ENCODE peak calls at places on chromosomes 7 and 10, in nine cellular contexts. C is BJ; L is fibroblast of lung; O is cardiac muscle cell; A is heart left ventricle; I is CD8-positive, alpha-beta T cell; M is transverse colon; S is colonic mucosa; Z is AG04450. F is an unnamed sample.

GRCh38 chr7:155104913-155105312 is 34.8 kb downstream of the HTR5A start:
- DNase-seq in C (no peak), L (no peak), O (no peak), A (no peak), I (no peak), M (peak), S (peak), Z (no peak), F (no peak)

GRCh38 chr7:14207154-14207553 is 217.7 kb upstream of the ETV1 start:
- DNase-seq in C (no peak), L (peak), O (peak), A (peak), I (no peak), M (no peak), S (no peak), Z (no peak), F (peak)

GRCh38 chr10:68348265-68348741 is 15.6 kb upstream of the PBLD start:
- DNase-seq in C (no peak), L (peak), O (peak), A (no peak), I (peak), M (peak), S (peak), Z (no peak), F (peak)

GRCh38 chr7:41881313-41882130 is 178.6 kb upstream of the INHBA start:
- DNase-seq in C (no peak), L (peak), O (peak), A (peak), I (peak), M (peak), S (peak), Z (no peak), F (peak)

GRCh38 chr7:111789880-111790279 is 227.6 kb upstream of the IMMP2L start:
- DNase-seq in C (no peak), L (peak), O (no peak), A (no peak), I (no peak), M (no peak), S (no peak), Z (no peak), F (peak)

GRCh38 chr7:43108255-43109011 is 4.0 kb upstream of the HECW1 start:
- DNase-seq in C (no peak), L (peak), O (peak), A (no peak), I (no peak), M (peak), S (peak), Z (no peak), F (peak)

GRCh38 chr10:3068968-3069737 is 1.8 kb downstream of the PFKP start:
- DNase-seq in C (no peak), L (peak), O (peak), A (no peak), I (no peak), M (peak), S (peak), Z (no peak), F (peak)

GRCh38 chr7:41999736-42000283 is 237.2 kb downstream of the GLI3 start:
- DNase-seq in C (no peak), L (no peak), O (no peak), A (no peak), I (no peak), M (no peak), S (no peak), Z (no peak), F (no peak)

GRCh38 chr7:102122026-102122425 is 164.6 kb upstream of the SH2B2 start:
- DNase-seq in C (peak), L (peak), O (peak), A (no peak), I (no peak), M (no peak), S (no peak), Z (no peak), F (peak)

GRCh38 chr7:143384148-143384547 is 3.0 kb downstream of the ZYX start:
- DNase-seq in C (no peak), L (peak), O (peak), A (no peak), I (no peak), M (no peak), S (no peak), Z (no peak), F (peak)

GRCh38 chr10:91598211-91598981 is 34.5 kb downstream of the PPP1R3C start:
- DNase-seq in C (peak), L (peak), O (peak), A (no peak), I (no peak), M (no peak), S (peak), Z (no peak), F (peak)

GRCh38 chr10:12709516-12709915 is 292.0 kb downstream of the CCDC3 start:
- DNase-seq in C (peak), L (peak), O (peak), A (no peak), I (no peak), M (no peak), S (no peak), Z (no peak), F (peak)

GRCh38 chr10:126880926-126881325 is 24.3 kb upstream of the DOCK1 start:
- DNase-seq in C (no peak), L (peak), O (no peak), A (no peak), I (no peak), M (no peak), S (no peak), Z (no peak), F (no peak)

GRCh38 chr10:79162861-79163662 is 94.3 kb downstream of the ZMIZ1 start:
- DNase-seq in C (no peak), L (peak), O (no peak), A (no peak), I (no peak), M (no peak), S (no peak), Z (no peak), F (no peak)

GRCh38 chr10:90913774-90914420 is 7.0 kb downstream of the ANKRD1 start:
- DNase-seq in C (no peak), L (no peak), O (no peak), A (no peak), I (no peak), M (no peak), S (no peak), Z (no peak), F (no peak)

GRCh38 chr10:92592761-92593552 is at the start of gene KIF11:
- DNase-seq in C (peak), L (peak), O (peak), A (peak), I (peak), M (peak), S (peak), Z (peak), F (peak)

GRCh38 chr10:118956253-118957140 is 73.0 kb upstream of the NANOS1 start:
- DNase-seq in C (no peak), L (no peak), O (no peak), A (no peak), I (no peak), M (no peak), S (no peak), Z (no peak), F (no peak)

GRCh38 chr10:2839081-2839725 is 228.1 kb upstream of the PFKP start:
- DNase-seq in C (no peak), L (no peak), O (peak), A (no peak), I (no peak), M (peak), S (peak), Z (no peak), F (peak)

GRCh38 chr7:45697576-45698136 is 123.5 kb downstream of the ADCY1 start:
- DNase-seq in C (no peak), L (peak), O (no peak), A (peak), I (no peak), M (no peak), S (peak), Z (no peak), F (peak)

GRCh38 chr7:15747187-15748111 is 61.0 kb upstream of the MEOX2 start:
- DNase-seq in C (no peak), L (peak), O (peak), A (no peak), I (no peak), M (no peak), S (no peak), Z (no peak), F (peak)

GRCh38 chr10:21203473-21204107 is 306.5 kb upstream of the NEBL start:
- DNase-seq in C (no peak), L (no peak), O (peak), A (no peak), I (no peak), M (no peak), S (no peak), Z (no peak), F (no peak)

GRCh38 chr10:90718185-90718584 is 139.7 kb downstream of the HTR7 start:
- DNase-seq in C (no peak), L (peak), O (peak), A (no peak), I (no peak), M (no peak), S (no peak), Z (no peak), F (peak)

GRCh38 chr7:116711790-116712189 is 39.8 kb downstream of the MET start:
- DNase-seq in C (no peak), L (no peak), O (no peak), A (no peak), I (no peak), M (no peak), S (no peak), Z (no peak), F (no peak)

GRCh38 chr7:116717137-116717536 is 45.1 kb downstream of the MET start:
- DNase-seq in C (no peak), L (no peak), O (no peak), A (no peak), I (no peak), M (no peak), S (no peak), Z (no peak), F (no peak)

GRCh38 chr7:116713918-116714317 is 41.9 kb downstream of the MET start:
- DNase-seq in C (peak), L (peak), O (no peak), A (no peak), I (no peak), M (no peak), S (no peak), Z (peak), F (no peak)

GRCh38 chr7:116713500-116713899 is 41.5 kb downstream of the MET start:
- DNase-seq in C (no peak), L (no peak), O (no peak), A (no peak), I (no peak), M (no peak), S (no peak), Z (no peak), F (no peak)

DNA sequence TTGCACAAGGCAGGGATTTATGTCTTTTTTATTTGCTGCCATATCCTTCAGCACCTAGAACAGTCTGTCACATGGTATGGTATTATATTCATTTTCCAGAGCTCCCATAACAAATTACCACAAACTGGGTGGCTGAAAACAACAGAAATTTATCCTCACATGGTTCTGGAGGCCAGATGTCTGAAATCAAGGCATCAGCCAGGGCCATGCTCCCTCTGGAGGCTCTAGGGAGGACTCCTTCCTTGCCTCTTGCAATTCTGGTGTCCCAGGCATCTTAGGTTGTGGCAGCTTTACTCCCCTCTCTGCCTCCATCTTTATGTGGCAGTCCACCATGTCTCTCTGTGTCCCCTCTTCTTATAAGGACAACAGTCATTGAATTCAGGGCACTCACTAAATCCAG is 43.1 kb downstream of the MET start:
- DNase-seq in C (no peak), L (no peak), O (no peak), A (no peak), I (no peak), M (no peak), S (no peak), Z (no peak), F (no peak)
- TF ChIP-seq CTCF in C (peak), L (peak), O (no peak), A (no peak), I (no peak), M (no peak), S (no peak), Z (peak), F (no peak)

GRCh38 chr7:27173412-27174076 is 576 bp downstream of the HOXA10 start:
- DNase-seq in C (no peak), L (no peak), O (no peak), A (no peak), I (no peak), M (peak), S (no peak), Z (no peak), F (no peak)

GRCh38 chr7:27175626-27176342 is 1.7 kb upstream of the HOXA10 start:
- DNase-seq in C (no peak), L (no peak), O (no peak), A (no peak), I (no peak), M (peak), S (no peak), Z (no peak), F (no peak)

GRCh38 chr7:27172823-27173411 is 1.2 kb downstream of the HOXA10 start:
- DNase-seq in C (peak), L (no peak), O (no peak), A (no peak), I (no peak), M (peak), S (peak), Z (no peak), F (no peak)

GRCh38 chr7:27175005-27175625 is 995 bp upstream of the HOXA10 start:
- DNase-seq in C (peak), L (no peak), O (no peak), A (no peak), I (no peak), M (peak), S (peak), Z (no peak), F (no peak)

GRCh38 chr7:27174077-27175004 is at the start of gene HOXA10:
- DNase-seq in C (peak), L (no peak), O (no peak), A (no peak), I (no peak), M (peak), S (peak), Z (no peak), F (no peak)
- H3K4me3 ChIP-seq in C (peak), L (peak), O (peak), A (peak), I (peak), M (peak), S (peak), Z (peak), F (no peak)

GRCh38 chr10:132551093-132551807 is 13.7 kb downstream of the INPP5A start:
- DNase-seq in C (no peak), L (no peak), O (no peak), A (no peak), I (no peak), M (no peak), S (no peak), Z (no peak), F (no peak)
- TF ChIP-seq CTCF in C (no peak), L (no peak), O (no peak), A (no peak), I (peak), M (no peak), S (no peak), Z (no peak), F (no peak)

GRCh38 chr10:95408931-95409873 is 118.4 kb upstream of the PDLIM1 start:
- DNase-seq in C (no peak), L (no peak), O (no peak), A (no peak), I (no peak), M (no peak), S (no peak), Z (no peak), F (no peak)
- H3K4me3 ChIP-seq in C (no peak), L (no peak), O (no peak), A (no peak), I (no peak), M (no peak), S (no peak), Z (no peak), F (no peak)

GRCh38 chr7:134030460-134030865 is 96.7 kb upstream of the LRGUK start:
- DNase-seq in C (no peak), L (no peak), O (no peak), A (no peak), I (no peak), M (no peak), S (no peak), Z (no peak), F (no peak)

GRCh38 chr7:134034652-134035051 is 92.5 kb upstream of the LRGUK start:
- DNase-seq in C (no peak), L (no peak), O (no peak), A (no peak), I (no peak), M (no peak), S (no peak), Z (no peak), F (no peak)

GRCh38 chr7:134028853-134029252 is 98.3 kb upstream of the LRGUK start:
- DNase-seq in C (no peak), L (no peak), O (no peak), A (no peak), I (no peak), M (no peak), S (no peak), Z (no peak), F (no peak)

GRCh38 chr7:134029743-134030142 is 97.4 kb upstream of the LRGUK start:
- DNase-seq in C (no peak), L (no peak), O (no peak), A (no peak), I (no peak), M (no peak), S (no peak), Z (no peak), F (peak)

GRCh38 chr7:134031835-134032617 is 95.1 kb upstream of the LRGUK start:
- DNase-seq in C (no peak), L (no peak), O (peak), A (peak), I (no peak), M (no peak), S (no peak), Z (no peak), F (peak)
- TF ChIP-seq CTCF in C (no peak), L (no peak), O (peak), A (no peak), I (no peak), M (no peak), S (no peak), Z (no peak), F (peak)

DNA sequence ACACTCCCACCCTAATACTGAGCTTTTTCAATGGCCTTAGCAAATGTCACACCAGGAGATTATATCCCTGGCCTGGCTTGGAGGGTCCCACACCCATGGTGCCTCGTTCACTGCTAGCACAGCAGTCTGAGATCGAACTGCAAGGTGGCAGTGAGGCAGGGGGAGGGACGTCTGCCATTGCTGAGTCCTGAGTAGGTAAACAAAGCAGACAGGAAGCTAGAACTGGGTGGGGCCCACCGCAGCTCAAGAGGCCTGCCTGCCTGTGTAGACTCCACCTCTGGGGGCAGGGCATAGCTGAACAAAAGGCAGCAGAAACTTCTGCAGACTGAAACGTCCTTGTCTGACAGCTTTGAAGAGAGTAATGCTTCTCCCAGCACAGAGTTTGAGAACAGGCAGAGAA is 338.9 kb upstream of the MBL2 start:
- DNase-seq in C (no peak), L (no peak), O (no peak), A (no peak), I (no peak), M (no peak), S (no peak), Z (no peak), F (no peak)
- H3K4me3 ChIP-seq in C (no peak), L (no peak), O (no peak), A (no peak), I (no peak), M (no peak), S (no peak), Z (no peak), F (no peak)

F was measured in fibroblast of pulmonary artery.